ENCODE peak calls at places on chromosomes 6 and 20, in five cellular contexts. Q is stimulated activated CD8-positive, alpha-beta memory T cell treated with anti-CD3 and anti-CD28 coated beads, Interleukin-7, amount 100 ng/mL, for 48 hours; G is A549; B is stimulated activated CD4-positive, alpha-beta T cell treated with anti-CD3 and anti-CD28 coated beads, Interleukin-2, amount 100 ng/mL, for 24 hours; P is G401. Z is an unnamed sample.

GRCh38 chr6:1738682-1739081 is 129.0 kb downstream of the FOXC1 start:
- DNase-seq in Q (no peak), G (no peak), B (no peak), P (peak), Z (no peak)

GRCh38 chr6:108767418-108768175 is 80.6 kb upstream of the ARMC2 start:
- DNase-seq in Q (no peak), G (no peak), B (no peak), P (no peak), Z (no peak)

GRCh38 chr6:34950849-34951248 is 61.8 kb downstream of the ANKS1A start:
- DNase-seq in Q (no peak), G (no peak), B (no peak), P (no peak), Z (no peak)

GRCh38 chr6:38805682-38806081 is 90.6 kb downstream of the DNAH8 start:
- DNase-seq in Q (no peak), G (no peak), B (no peak), P (no peak), Z (no peak)

GRCh38 chr6:71238351-71238750 is 50.3 kb upstream of the OGFRL1 start:
- DNase-seq in Q (no peak), G (no peak), B (no peak), P (no peak), Z (no peak)

GRCh38 chr20:58598271-58599015 is 52.6 kb upstream of the STX16 start:
- DNase-seq in Q (no peak), G (no peak), B (no peak), P (peak), Z (no peak)

GRCh38 chr6:159761873-159762680 is at the start of gene ACAT2:
- DNase-seq in Q (peak), G (peak), B (peak), P (peak), Z (peak)

GRCh38 chr6:36351152-36351571 is 14.5 kb upstream of the BNIP5 start:
- DNase-seq in Q (no peak), G (no peak), B (no peak), P (no peak), Z (no peak)

GRCh38 chr6:57177545-57178225 is 5.6 kb downstream of the BAG2 start:
- DNase-seq in Q (no peak), G (no peak), B (no peak), P (no peak), Z (no peak)

GRCh38 chr20:934186-934840 is 18.2 kb upstream of the ANGPT4 start:
- DNase-seq in Q (no peak), G (no peak), B (no peak), P (no peak), Z (no peak)

GRCh38 chr20:19497064-19497463 is 261.0 kb upstream of the RIN2 start:
- DNase-seq in Q (no peak), G (no peak), B (no peak), P (no peak), Z (no peak)

GRCh38 chr6:132933085-132933484 is 118.7 kb downstream of the RPS12 start:
- DNase-seq in Q (no peak), G (no peak), B (no peak), P (no peak), Z (no peak)

GRCh38 chr6:18562726-18563125 is 175.6 kb downstream of the RNF144B start:
- DNase-seq in Q (no peak), G (no peak), B (no peak), P (no peak), Z (no peak)

GRCh38 chr20:35901678-35902544 is 52.4 kb downstream of the SCAND1 start:
- DNase-seq in Q (no peak), G (peak), B (no peak), P (peak), Z (no peak)

GRCh38 chr6:99013661-99014458 is 66.1 kb upstream of the FBXL4 start:
- DNase-seq in Q (no peak), G (no peak), B (no peak), P (no peak), Z (no peak)

GRCh38 chr6:56334937-56335336 is 87.6 kb upstream of the COL21A1 start:
- DNase-seq in Q (no peak), G (no peak), B (no peak), P (no peak), Z (no peak)